ENCODE peak calls at places on chromosomes 2 and 18, in eight cellular contexts. E is epithelial cell of esophagus; P is mammary epithelial cell; F is lower lobe of right lung; K is CD8-positive, alpha-beta T cell; B is GM12865; L is AG04449; D is fibroblast of pulmonary artery. Y is an unnamed sample.
A peak's percentile ranks its signal among the peaks of the same experiment; 100 is the strongest.

GRCh38 chr2:169069341-169069740 is at the start of gene DHRS9:
- DNase-seq in F (peak; percentile 57), K (no peak), E (peak; percentile 97), L (no peak), P (peak; percentile 94), B (no peak), D (peak; percentile 86), Y (no peak)

GRCh38 chr2:232261776-232262175 is 116.8 kb upstream of the ALPP start:
- DNase-seq in K (no peak), P (no peak), E (no peak), B (no peak), F (no peak), D (no peak), L (no peak), Y (no peak)

GRCh38 chr2:238483656-238484055 is 56.9 kb downstream of the ASB1 start:
- DNase-seq in P (no peak), E (no peak), L (no peak), F (no peak), K (no peak), B (no peak), D (no peak), Y (no peak)

GRCh38 chr2:37201766-37202165 is 5.5 kb downstream of the CEBPZOS start:
- DNase-seq in P (no peak), K (no peak), D (no peak), F (no peak), B (no peak), E (no peak), L (no peak), Y (no peak)

GRCh38 chr2:120845281-120845680 is 109.6 kb downstream of the GLI2 start:
- DNase-seq in P (no peak), B (no peak), D (peak; percentile 40), E (no peak), F (peak; percentile 42), L (no peak), K (no peak), Y (no peak)

GRCh38 chr2:11404381-11405073 is 60.1 kb upstream of the ROCK2 start:
- DNase-seq in E (no peak), L (no peak), P (no peak), F (no peak), K (no peak), D (no peak), B (no peak), Y (no peak)

GRCh38 chr2:85660725-85661124 is 7.3 kb downstream of the SFTPB start:
- DNase-seq in L (no peak), E (no peak), D (no peak), K (no peak), B (no peak), P (no peak), F (no peak), Y (no peak)

GRCh38 chr2:239305222-239305575 is 95.6 kb downstream of the HDAC4 start:
- DNase-seq in P (no peak), D (no peak), K (no peak), B (no peak), E (no peak), F (no peak), L (no peak), Y (no peak)

GRCh38 chr18:10926565-10927194 is 222.7 kb downstream of the PIEZO2 start:
- DNase-seq in F (no peak), L (no peak), K (no peak), P (no peak), B (peak; percentile 73), E (no peak), D (peak; percentile 70), Y (peak; percentile 47)

GRCh38 chr2:143263045-143263625 is 133.9 kb downstream of the ARHGAP15 start:
- DNase-seq in B (no peak), D (no peak), K (no peak), P (no peak), E (peak; percentile 27), L (no peak), F (no peak), Y (no peak)

GRCh38 chr2:55421326-55421725 is 1.7 kb upstream of the CCDC88A start:
- DNase-seq in K (no peak), D (no peak), F (no peak), E (no peak), L (no peak), P (no peak), B (no peak), Y (no peak)

GRCh38 chr18:38534073-38534472 is 968.5 kb upstream of the CELF4 start:
- DNase-seq in P (no peak), F (no peak), K (no peak), L (no peak), E (no peak), D (no peak), B (no peak), Y (no peak)

GRCh38 chr2:20674974-20675679 is 8.2 kb downstream of the GDF7 start:
- DNase-seq in K (no peak), E (peak; percentile 32), L (peak; percentile 37), D (peak; percentile 88), B (no peak), P (no peak), F (no peak), Y (no peak)

GRCh38 chr2:25936889-25937545 is 45.3 kb downstream of the KIF3C start:
- DNase-seq in F (no peak), B (no peak), D (peak; percentile 36), K (no peak), E (no peak), L (no peak), P (no peak), Y (no peak)

GRCh38 chr2:231673348-231673770 is 35.0 kb upstream of the PTMA start:
- DNase-seq in K (no peak), L (no peak), F (peak; percentile 89), B (peak; percentile 29), D (peak; percentile 43), P (no peak), E (peak; percentile 46), Y (no peak)

GRCh38 chr2:201452058-201452736 is 657 bp downstream of the STRADB start:
- DNase-seq in D (no peak), P (peak; percentile 16), K (no peak), E (peak; percentile 35), F (no peak), B (no peak), L (no peak), Y (no peak)

GRCh38 chr2:130727286-130727924 is 1.5 kb upstream of the GPR148 start:
- DNase-seq in L (no peak), F (peak; percentile 86), P (peak; percentile 73), B (peak; percentile 88), K (peak; percentile 81), E (peak; percentile 76), D (peak; percentile 70), Y (peak; percentile 48)

GRCh38 chr2:98188351-98189046 is 101.5 kb downstream of the VWA3B start:
- DNase-seq in B (no peak), E (peak; percentile 82), P (peak; percentile 91), D (no peak), K (no peak), F (no peak), L (no peak), Y (no peak)

GRCh38 chr2:73003027-73003426 is 68.5 kb downstream of the SFXN5 start:
- DNase-seq in K (no peak), P (no peak), F (no peak), E (no peak), L (no peak), D (no peak), B (no peak), Y (no peak)

GRCh38 chr18:44651453-44651852 is 29.2 kb upstream of the SETBP1 start:
- DNase-seq in L (peak; percentile 49), F (no peak), D (peak; percentile 92), B (no peak), E (peak; percentile 66), P (peak; percentile 63), K (no peak), Y (no peak)

GRCh38 chr2:219159771-219160185 is 837 bp downstream of the NHEJ1 start:
- DNase-seq in K (no peak), B (no peak), D (peak; percentile 8), F (no peak), P (no peak), E (no peak), L (no peak), Y (no peak)

GRCh38 chr18:25737710-25738251 is 352.6 kb downstream of the SS18 start:
- DNase-seq in F (no peak), P (peak; percentile 98), K (no peak), E (peak; percentile 36), D (peak; percentile 65), L (peak; percentile 90), B (no peak), Y (no peak)

DNA sequence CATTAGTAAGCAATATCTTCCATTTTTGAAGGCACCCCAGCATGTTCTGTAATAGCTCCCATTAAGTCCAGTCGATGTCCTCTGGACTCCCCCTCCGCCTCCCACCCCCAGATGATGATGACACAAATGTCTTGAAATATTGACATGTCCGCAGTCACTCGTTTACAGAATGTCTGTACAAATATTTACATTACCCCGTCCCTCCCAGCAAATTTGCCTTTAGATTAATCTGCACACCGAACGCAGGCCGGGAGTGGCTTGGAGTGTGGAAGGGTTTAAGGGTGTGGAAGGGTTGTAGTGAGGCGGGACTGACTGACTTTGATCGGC is 853 bp upstream of the OSBPL6 start:
- DNase-seq in L (no peak), K (no peak), B (no peak), E (no peak), P (no peak), F (no peak), D (no peak), Y (no peak)
- H3K4me3 ChIP-seq in L (peak overlapping the region; percentile 79), K (peak overlapping the region; percentile 50), B (peak overlapping the region; percentile 53), E (peak overlapping the region; percentile 56), P (peak overlapping the region; percentile 79), F (peak overlapping the region; percentile 91), D (peak overlapping the region; percentile 80), Y (peak overlapping the region; percentile 73)

DNA sequence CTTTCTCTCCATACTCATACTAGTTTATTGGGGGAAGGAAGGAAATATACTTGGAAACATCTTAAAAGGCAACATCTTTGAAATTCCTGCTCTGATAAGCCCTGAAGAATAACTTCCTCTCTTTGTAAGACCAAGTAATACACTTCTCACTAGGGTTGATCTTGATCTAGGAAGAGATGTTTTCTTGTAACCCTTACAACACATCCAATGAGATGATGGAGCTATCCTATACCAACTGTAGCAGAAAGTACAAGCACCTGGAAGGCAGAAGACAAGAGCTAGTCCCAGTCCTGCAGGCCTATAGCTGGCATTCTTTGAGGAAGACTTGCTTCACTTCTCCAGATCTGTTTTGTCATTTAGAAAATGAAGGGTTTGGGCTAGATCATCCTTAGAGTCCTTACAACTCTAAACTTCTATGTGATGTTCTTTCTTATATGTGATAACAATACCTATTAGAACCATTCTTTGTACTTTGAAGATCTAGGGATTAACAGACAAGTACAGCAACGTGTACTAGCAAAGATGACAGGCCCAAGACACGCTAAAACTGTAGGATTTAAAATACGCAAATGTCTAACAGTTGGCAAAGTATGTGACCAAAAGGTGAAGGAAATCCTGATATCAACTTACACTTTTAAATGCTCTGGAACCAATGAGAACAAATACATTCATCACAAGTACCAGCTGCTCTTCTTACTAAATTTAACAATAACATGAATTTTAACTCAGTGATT is 1.8 kb downstream of the ANKRD44 start:
- DNase-seq in E (no peak), B (no peak), P (no peak), K (no peak), D (no peak), F (no peak), L (no peak), Y (no peak)
- H3K4me3 ChIP-seq in E (no peak overlapping the region), B (peak overlapping the region; percentile 91), P (no peak overlapping the region), K (peak overlapping the region; percentile 71), D (no peak overlapping the region), F (peak overlapping the region; percentile 76), L (no peak overlapping the region), Y (peak overlapping the region; percentile 98)

GRCh38 chr2:174039551-174040416 is 74.6 kb upstream of the SP3 start:
- DNase-seq in D (peak; percentile 98), F (peak; percentile 92), P (peak; percentile 90), L (peak; percentile 78), K (peak; percentile 73), B (peak; percentile 95), E (peak; percentile 94), Y (peak; percentile 84)
- H3K4me3 ChIP-seq in D (no peak overlapping the region), F (peak overlapping the region; percentile 20), P (no peak overlapping the region), L (no peak overlapping the region), K (peak overlapping the region; percentile 43), B (peak overlapping the region; percentile 11), E (no peak overlapping the region), Y (no peak overlapping the region)

GRCh38 chr18:77004555-77005380 is 127.8 kb downstream of the MBP start:
- DNase-seq in F (peak; percentile 68), D (no peak), K (no peak), E (no peak), B (no peak), P (no peak), L (no peak), Y (no peak)
- H3K4me3 ChIP-seq in F (peak overlapping the region; percentile 25), D (no peak overlapping the region), K (no peak overlapping the region), E (no peak overlapping the region), B (no peak overlapping the region), P (no peak overlapping the region), L (no peak overlapping the region), Y (no peak overlapping the region)